ENCODE peak calls at places on chromosomes 7 and 10, in six cellular contexts. L, R, P, X, H and D are unnamed samples.

GRCh38 chr10:38007551-38007950 is 2.9 kb upstream of the ZNF33A start:
- DNase-seq in X (no peak), L (no peak), P (no peak), R (no peak), H (no peak), D (no peak)

GRCh38 chr7:116354546-116355422 is 144.4 kb downstream of the TES start:
- DNase-seq in H (peak), R (peak), L (peak), X (no peak), P (peak), D (peak)

GRCh38 chr7:136894789-136895188 is 26.3 kb downstream of the CHRM2 start:
- DNase-seq in R (no peak), H (no peak), L (no peak), X (no peak), P (no peak), D (no peak)

GRCh38 chr10:42809670-42810069 is 27.1 kb downstream of the BMS1 start:
- DNase-seq in P (no peak), L (no peak), X (no peak), R (no peak), H (no peak), D (no peak)

GRCh38 chr7:132414857-132415256 is 161.4 kb downstream of the PLXNA4 start:
- DNase-seq in X (no peak), H (no peak), P (no peak), L (no peak), R (no peak), D (no peak)

GRCh38 chr10:4283841-4284610 is 499.0 kb upstream of the KLF6 start:
- DNase-seq in H (no peak), P (no peak), L (peak), R (no peak), X (no peak), D (no peak)

GRCh38 chr7:55963584-55964168 is 709 bp upstream of the NIPSNAP2 start:
- DNase-seq in R (no peak), X (no peak), H (no peak), L (no peak), P (no peak), D (no peak)

GRCh38 chr7:4842302-4843064 is 19.3 kb downstream of the PAPOLB start:
- DNase-seq in P (no peak), R (no peak), H (no peak), X (no peak), L (peak), D (no peak)

GRCh38 chr7:55387062-55387965 is 22.2 kb downstream of the LANCL2 start:
- DNase-seq in X (no peak), L (no peak), R (no peak), P (peak), H (no peak), D (no peak)

GRCh38 chr7:35331730-35332678 is 78.1 kb upstream of the TBX20 start:
- DNase-seq in R (no peak), H (no peak), L (no peak), X (no peak), P (no peak), D (no peak)

GRCh38 chr10:52532650-52533290 is 218.7 kb downstream of the DKK1 start:
- DNase-seq in L (no peak), H (no peak), X (no peak), R (no peak), P (no peak), D (no peak)

GRCh38 chr7:134750083-134751062 is 29.1 kb upstream of the CALD1 start:
- DNase-seq in H (peak), P (peak), L (peak), R (peak), X (peak), D (no peak)

GRCh38 chr10:9825491-9826018 is 1192.1 kb upstream of the CELF2 start:
- DNase-seq in R (no peak), H (peak), L (peak), P (peak), X (no peak), D (no peak)

GRCh38 chr7:2151801-2152612 is 80.7 kb downstream of the MAD1L1 start:
- DNase-seq in R (no peak), H (no peak), P (no peak), X (no peak), L (no peak), D (no peak)

GRCh38 chr7:30740417-30741181 is 11.3 kb upstream of the INMT start:
- DNase-seq in R (peak), P (peak), L (peak), H (peak), X (peak), D (peak)

GRCh38 chr7:41930538-41931262 is 227.8 kb upstream of the INHBA start:
- DNase-seq in R (no peak), L (no peak), P (no peak), H (no peak), X (no peak), D (no peak)

GRCh38 chr7:48455363-48455762 is 284.1 kb downstream of the ABCA13 start:
- DNase-seq in X (no peak), R (no peak), P (peak), H (no peak), L (no peak), D (no peak)

GRCh38 chr10:24477925-24478324 is 245.8 kb downstream of the ARHGAP21 start:
- DNase-seq in H (no peak), R (no peak), P (no peak), X (no peak), L (no peak), D (no peak)

GRCh38 chr7:40881405-40881926 is 746.7 kb downstream of the SUGCT start:
- DNase-seq in H (no peak), P (no peak), X (no peak), L (no peak), R (no peak), D (no peak)

GRCh38 chr10:35092851-35093250 is 2.7 kb upstream of the CUL2 start:
- DNase-seq in L (no peak), P (no peak), X (no peak), H (no peak), R (no peak), D (no peak)

GRCh38 chr10:77505431-77506334 is 131.9 kb downstream of the KCNMA1 start:
- DNase-seq in L (no peak), R (peak), X (no peak), H (peak), P (no peak), D (peak)

GRCh38 chr7:41459623-41460256 is 243.2 kb downstream of the INHBA start:
- DNase-seq in P (no peak), X (no peak), L (peak), R (no peak), H (no peak), D (no peak)

GRCh38 chr7:132804849-132805485 is 228.7 kb upstream of the PLXNA4 start:
- DNase-seq in H (no peak), X (no peak), R (no peak), P (no peak), L (no peak), D (no peak)

GRCh38 chr7:94115316-94115715 is 111.2 kb upstream of the BET1 start:
- DNase-seq in R (no peak), H (peak), P (no peak), X (no peak), L (no peak), D (peak)

DNA sequence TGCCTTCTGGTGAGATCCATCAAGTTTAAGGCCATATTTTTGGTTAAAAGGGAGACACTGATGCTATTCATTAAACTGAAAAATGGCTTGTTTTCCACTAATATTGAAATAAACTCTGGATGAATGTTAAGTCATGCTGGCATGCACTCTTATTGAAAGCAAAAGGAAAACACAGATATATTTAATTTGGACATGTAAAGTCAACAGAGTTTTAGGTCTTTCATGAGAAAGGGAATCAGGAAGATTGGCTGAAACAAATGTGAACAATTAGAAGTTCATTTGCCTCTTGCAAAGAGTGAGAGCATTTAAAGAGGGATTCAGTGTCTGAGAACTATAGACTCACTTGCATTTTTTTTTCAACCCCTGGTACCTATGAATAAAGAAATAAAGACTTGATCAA is 879.3 kb downstream of the LRMDA start:
- DNase-seq in L (no peak), X (no peak), H (no peak), P (no peak), R (no peak), D (no peak)
- H3K27ac ChIP-seq in L (no peak), X (no peak), H (no peak), P (no peak), R (no peak), D (no peak)

GRCh38 chr10:73774637-73775036 is 7.2 kb upstream of the CHCHD1 start:
- DNase-seq in R (no peak), H (no peak), P (no peak), L (no peak), X (no peak), D (peak)
- TF ChIP-seq CTCF in R (peak), H (peak), P (no peak), L (no peak), X (no peak), D (no peak)

GRCh38 chr10:133083422-133084100 is 4.2 kb upstream of the ADGRA1 start:
- DNase-seq in H (no peak), L (no peak), P (no peak), R (no peak), X (no peak), D (no peak)
- H3K27ac ChIP-seq in H (no peak), L (no peak), P (no peak), R (no peak), X (no peak), D (no peak)

DNA sequence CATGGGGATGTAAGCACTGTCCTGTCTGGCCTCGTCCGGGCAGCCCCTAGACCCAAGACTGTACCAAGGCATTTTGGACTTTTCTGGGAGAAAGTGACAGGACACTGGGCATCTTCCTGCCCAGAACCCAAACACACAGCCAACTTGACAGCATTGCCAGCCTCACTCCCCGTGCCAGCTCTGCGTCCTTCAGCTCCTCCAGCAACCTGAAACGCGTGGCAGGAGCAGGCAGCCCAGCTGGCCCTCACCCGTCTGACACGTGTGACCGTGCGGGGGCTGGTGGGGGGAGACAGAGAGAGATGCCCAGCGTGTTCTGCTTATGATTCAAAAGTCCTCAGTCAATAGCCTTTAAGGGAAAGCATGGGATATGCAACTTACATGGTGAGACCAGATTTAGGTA is 50.3 kb upstream of the SLC29A3 start:
- DNase-seq in L (no peak), X (no peak), P (no peak), H (no peak), R (no peak), D (no peak)
- TF ChIP-seq CTCF in L (no peak), X (no peak), P (no peak), H (no peak), R (no peak), D (no peak)

DNA sequence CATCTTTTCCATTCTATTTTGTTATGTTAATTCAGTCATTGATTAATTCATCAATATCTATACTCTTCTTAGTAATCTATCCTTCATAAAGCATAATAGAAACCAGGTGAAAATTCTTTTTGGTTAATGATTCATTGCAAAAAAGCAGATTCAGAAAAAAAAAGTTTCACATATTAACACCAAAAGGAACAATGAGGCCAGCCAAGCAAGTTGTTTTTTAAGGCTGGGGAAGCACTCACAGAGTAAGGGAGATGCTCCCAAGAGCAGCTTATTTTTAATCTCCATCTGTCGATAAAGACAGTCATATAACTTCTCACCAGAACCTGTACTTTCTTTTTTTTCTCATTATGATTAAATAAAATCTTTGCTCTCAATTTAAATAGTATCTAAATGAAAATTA is 95.8 kb downstream of the CACNA2D1 start:
- DNase-seq in X (no peak), H (no peak), P (no peak), L (no peak), R (no peak), D (no peak)
- H3K27ac ChIP-seq in X (no peak), H (no peak), P (no peak), L (no peak), R (no peak), D (no peak)